ENCODE peak calls at places on chromosomes 3 and 15, in nine cellular contexts. One of them, this sample, is unnamed.

GRCh38 chr3:27387625-27388024 is 18.4 kb upstream of the NEK10 start:
- DNase-seq in mesenchymal stem cell: peak; percentile 18
- DNase-seq in NCI-H2171: no peak
- DNase-seq in stimulated activated CD4-positive, alpha-beta T cell treated with anti-CD3 and anti-CD28 coated beads, TNF-alpha, amount 100 ng/mL, for 4 hours: no peak
- DNase-seq in NCI-H2081 treated with DMSO at 0.1 percent for 48 hours: no peak
- DNase-seq in H4: no peak
- DNase-seq in CD8-positive, alpha-beta T cell: no peak
- DNase-seq in esophagus muscularis mucosa: no peak
- DNase-seq in NCI-H1417: no peak
- DNase-seq in this sample: no peak

GRCh38 chr3:152071924-152072323 is 196.8 kb upstream of the MBNL1 start:
- DNase-seq in mesenchymal stem cell: peak; percentile 54
- DNase-seq in NCI-H2171: no peak
- DNase-seq in stimulated activated CD4-positive, alpha-beta T cell treated with anti-CD3 and anti-CD28 coated beads, TNF-alpha, amount 100 ng/mL, for 4 hours: no peak
- DNase-seq in NCI-H2081 treated with DMSO at 0.1 percent for 48 hours: no peak
- DNase-seq in H4: peak; percentile 64
- DNase-seq in CD8-positive, alpha-beta T cell: no peak
- DNase-seq in esophagus muscularis mucosa: no peak
- DNase-seq in NCI-H1417: peak; percentile 60
- DNase-seq in this sample: no peak

GRCh38 chr3:52453496-52454234 is at the start of gene TNNC1:
- DNase-seq in mesenchymal stem cell: no peak
- DNase-seq in NCI-H2171: no peak
- DNase-seq in stimulated activated CD4-positive, alpha-beta T cell treated with anti-CD3 and anti-CD28 coated beads, TNF-alpha, amount 100 ng/mL, for 4 hours: no peak
- DNase-seq in NCI-H2081 treated with DMSO at 0.1 percent for 48 hours: no peak
- DNase-seq in H4: no peak
- DNase-seq in CD8-positive, alpha-beta T cell: no peak
- DNase-seq in esophagus muscularis mucosa: no peak
- DNase-seq in NCI-H1417: no peak
- DNase-seq in this sample: no peak

GRCh38 chr3:106963446-106963845 is 413.8 kb upstream of the CCDC54 start:
- DNase-seq in mesenchymal stem cell: peak; percentile 64
- DNase-seq in NCI-H2171: no peak
- DNase-seq in stimulated activated CD4-positive, alpha-beta T cell treated with anti-CD3 and anti-CD28 coated beads, TNF-alpha, amount 100 ng/mL, for 4 hours: no peak
- DNase-seq in NCI-H2081 treated with DMSO at 0.1 percent for 48 hours: no peak
- DNase-seq in H4: peak; percentile 81
- DNase-seq in CD8-positive, alpha-beta T cell: no peak
- DNase-seq in esophagus muscularis mucosa: no peak
- DNase-seq in NCI-H1417: no peak
- DNase-seq in this sample: no peak

GRCh38 chr15:94225616-94226015 is 5.7 kb upstream of the MCTP2 start:
- DNase-seq in mesenchymal stem cell: no peak
- DNase-seq in NCI-H2171: no peak
- DNase-seq in stimulated activated CD4-positive, alpha-beta T cell treated with anti-CD3 and anti-CD28 coated beads, TNF-alpha, amount 100 ng/mL, for 4 hours: no peak
- DNase-seq in NCI-H2081 treated with DMSO at 0.1 percent for 48 hours: no peak
- DNase-seq in H4: no peak
- DNase-seq in CD8-positive, alpha-beta T cell: no peak
- DNase-seq in esophagus muscularis mucosa: no peak
- DNase-seq in NCI-H1417: no peak
- DNase-seq in this sample: no peak

GRCh38 chr15:82414536-82415191 is 15.0 kb upstream of the GOLGA6L9 start:
- DNase-seq in mesenchymal stem cell: peak; percentile 25
- DNase-seq in NCI-H2171: no peak
- DNase-seq in stimulated activated CD4-positive, alpha-beta T cell treated with anti-CD3 and anti-CD28 coated beads, TNF-alpha, amount 100 ng/mL, for 4 hours: no peak
- DNase-seq in NCI-H2081 treated with DMSO at 0.1 percent for 48 hours: no peak
- DNase-seq in H4: no peak
- DNase-seq in CD8-positive, alpha-beta T cell: no peak
- DNase-seq in esophagus muscularis mucosa: no peak
- DNase-seq in NCI-H1417: no peak
- DNase-seq in this sample: no peak

GRCh38 chr3:28151608-28152228 is 89.7 kb upstream of the CMC1 start:
- DNase-seq in mesenchymal stem cell: no peak
- DNase-seq in NCI-H2171: no peak
- DNase-seq in stimulated activated CD4-positive, alpha-beta T cell treated with anti-CD3 and anti-CD28 coated beads, TNF-alpha, amount 100 ng/mL, for 4 hours: no peak
- DNase-seq in NCI-H2081 treated with DMSO at 0.1 percent for 48 hours: no peak
- DNase-seq in H4: no peak
- DNase-seq in CD8-positive, alpha-beta T cell: no peak
- DNase-seq in esophagus muscularis mucosa: no peak
- DNase-seq in NCI-H1417: no peak
- DNase-seq in this sample: no peak

GRCh38 chr3:147373301-147373700 is 33.0 kb downstream of the ZIC4 start:
- DNase-seq in mesenchymal stem cell: no peak
- DNase-seq in NCI-H2171: no peak
- DNase-seq in stimulated activated CD4-positive, alpha-beta T cell treated with anti-CD3 and anti-CD28 coated beads, TNF-alpha, amount 100 ng/mL, for 4 hours: no peak
- DNase-seq in NCI-H2081 treated with DMSO at 0.1 percent for 48 hours: no peak
- DNase-seq in H4: no peak
- DNase-seq in CD8-positive, alpha-beta T cell: no peak
- DNase-seq in esophagus muscularis mucosa: peak; percentile 80
- DNase-seq in NCI-H1417: no peak
- DNase-seq in this sample: no peak

GRCh38 chr15:60179786-60180391 is 175.8 kb downstream of the FOXB1 start:
- DNase-seq in mesenchymal stem cell: peak; percentile 49
- DNase-seq in NCI-H2171: no peak
- DNase-seq in stimulated activated CD4-positive, alpha-beta T cell treated with anti-CD3 and anti-CD28 coated beads, TNF-alpha, amount 100 ng/mL, for 4 hours: peak; percentile 4
- DNase-seq in NCI-H2081 treated with DMSO at 0.1 percent for 48 hours: no peak
- DNase-seq in H4: peak; percentile 45
- DNase-seq in CD8-positive, alpha-beta T cell: peak; percentile 34
- DNase-seq in esophagus muscularis mucosa: no peak
- DNase-seq in NCI-H1417: peak; percentile 75
- DNase-seq in this sample: no peak

GRCh38 chr3:10758304-10759037 is 57.6 kb upstream of the SLC6A11 start:
- DNase-seq in mesenchymal stem cell: peak; percentile 53
- DNase-seq in NCI-H2171: no peak
- DNase-seq in stimulated activated CD4-positive, alpha-beta T cell treated with anti-CD3 and anti-CD28 coated beads, TNF-alpha, amount 100 ng/mL, for 4 hours: no peak
- DNase-seq in NCI-H2081 treated with DMSO at 0.1 percent for 48 hours: peak; percentile 66
- DNase-seq in H4: peak; percentile 68
- DNase-seq in CD8-positive, alpha-beta T cell: peak; percentile 31
- DNase-seq in esophagus muscularis mucosa: no peak
- DNase-seq in NCI-H1417: peak; percentile 70
- DNase-seq in this sample: peak; percentile 83

GRCh38 chr3:14391033-14391432 is 11.4 kb upstream of the SLC6A6 start:
- DNase-seq in mesenchymal stem cell: peak; percentile 76
- DNase-seq in NCI-H2171: no peak
- DNase-seq in stimulated activated CD4-positive, alpha-beta T cell treated with anti-CD3 and anti-CD28 coated beads, TNF-alpha, amount 100 ng/mL, for 4 hours: no peak
- DNase-seq in NCI-H2081 treated with DMSO at 0.1 percent for 48 hours: peak; percentile 76
- DNase-seq in H4: no peak
- DNase-seq in CD8-positive, alpha-beta T cell: no peak
- DNase-seq in esophagus muscularis mucosa: no peak
- DNase-seq in NCI-H1417: peak; percentile 76
- DNase-seq in this sample: no peak

GRCh38 chr3:134874737-134875413 is 79.8 kb downstream of the EPHB1 start:
- DNase-seq in mesenchymal stem cell: no peak
- DNase-seq in NCI-H2171: no peak
- DNase-seq in stimulated activated CD4-positive, alpha-beta T cell treated with anti-CD3 and anti-CD28 coated beads, TNF-alpha, amount 100 ng/mL, for 4 hours: no peak
- DNase-seq in NCI-H2081 treated with DMSO at 0.1 percent for 48 hours: no peak
- DNase-seq in H4: no peak
- DNase-seq in CD8-positive, alpha-beta T cell: no peak
- DNase-seq in esophagus muscularis mucosa: no peak
- DNase-seq in NCI-H1417: peak; percentile 51
- DNase-seq in this sample: no peak

GRCh38 chr15:40680151-40680550 is 14.8 kb upstream of the RAD51 start:
- DNase-seq in mesenchymal stem cell: no peak
- DNase-seq in NCI-H2171: no peak
- DNase-seq in stimulated activated CD4-positive, alpha-beta T cell treated with anti-CD3 and anti-CD28 coated beads, TNF-alpha, amount 100 ng/mL, for 4 hours: no peak
- DNase-seq in NCI-H2081 treated with DMSO at 0.1 percent for 48 hours: no peak
- DNase-seq in H4: no peak
- DNase-seq in CD8-positive, alpha-beta T cell: no peak
- DNase-seq in esophagus muscularis mucosa: no peak
- DNase-seq in NCI-H1417: no peak
- DNase-seq in this sample: no peak

GRCh38 chr3:2978977-2979732 is 131.0 kb downstream of the IL5RA start:
- DNase-seq in mesenchymal stem cell: no peak
- DNase-seq in NCI-H2171: no peak
- DNase-seq in stimulated activated CD4-positive, alpha-beta T cell treated with anti-CD3 and anti-CD28 coated beads, TNF-alpha, amount 100 ng/mL, for 4 hours: no peak
- DNase-seq in NCI-H2081 treated with DMSO at 0.1 percent for 48 hours: no peak
- DNase-seq in H4: no peak
- DNase-seq in CD8-positive, alpha-beta T cell: no peak
- DNase-seq in esophagus muscularis mucosa: no peak
- DNase-seq in NCI-H1417: no peak
- DNase-seq in this sample: no peak

GRCh38 chr3:107132674-107133073 is 244.6 kb upstream of the CCDC54 start:
- DNase-seq in mesenchymal stem cell: no peak
- DNase-seq in NCI-H2171: no peak
- DNase-seq in stimulated activated CD4-positive, alpha-beta T cell treated with anti-CD3 and anti-CD28 coated beads, TNF-alpha, amount 100 ng/mL, for 4 hours: no peak
- DNase-seq in NCI-H2081 treated with DMSO at 0.1 percent for 48 hours: no peak
- DNase-seq in H4: no peak
- DNase-seq in CD8-positive, alpha-beta T cell: no peak
- DNase-seq in esophagus muscularis mucosa: no peak
- DNase-seq in NCI-H1417: no peak
- DNase-seq in this sample: no peak

GRCh38 chr15:93152264-93152884 is 63.4 kb upstream of the RGMA start:
- DNase-seq in mesenchymal stem cell: no peak
- DNase-seq in NCI-H2171: no peak
- DNase-seq in stimulated activated CD4-positive, alpha-beta T cell treated with anti-CD3 and anti-CD28 coated beads, TNF-alpha, amount 100 ng/mL, for 4 hours: no peak
- DNase-seq in NCI-H2081 treated with DMSO at 0.1 percent for 48 hours: no peak
- DNase-seq in H4: no peak
- DNase-seq in CD8-positive, alpha-beta T cell: peak; percentile 46
- DNase-seq in esophagus muscularis mucosa: no peak
- DNase-seq in NCI-H1417: no peak
- DNase-seq in this sample: no peak

GRCh38 chr3:114660124-114660523 is 366.3 kb downstream of the TIGIT start:
- DNase-seq in mesenchymal stem cell: no peak
- DNase-seq in NCI-H2171: no peak
- DNase-seq in stimulated activated CD4-positive, alpha-beta T cell treated with anti-CD3 and anti-CD28 coated beads, TNF-alpha, amount 100 ng/mL, for 4 hours: no peak
- DNase-seq in NCI-H2081 treated with DMSO at 0.1 percent for 48 hours: no peak
- DNase-seq in H4: peak; percentile 40
- DNase-seq in CD8-positive, alpha-beta T cell: no peak
- DNase-seq in esophagus muscularis mucosa: no peak
- DNase-seq in NCI-H1417: no peak
- DNase-seq in this sample: no peak

GRCh38 chr3:77039606-77040553 is at the start of gene ROBO2:
- DNase-seq in mesenchymal stem cell: peak; percentile 44
- DNase-seq in NCI-H2171: peak; percentile 43
- DNase-seq in stimulated activated CD4-positive, alpha-beta T cell treated with anti-CD3 and anti-CD28 coated beads, TNF-alpha, amount 100 ng/mL, for 4 hours: no peak
- DNase-seq in NCI-H2081 treated with DMSO at 0.1 percent for 48 hours: no peak
- DNase-seq in H4: peak; percentile 3
- DNase-seq in CD8-positive, alpha-beta T cell: no peak
- DNase-seq in esophagus muscularis mucosa: no peak
- DNase-seq in NCI-H1417: peak; percentile 79
- DNase-seq in this sample: peak; percentile 34

GRCh38 chr3:126446301-126446700 is 29.4 kb downstream of the ZXDC start:
- DNase-seq in mesenchymal stem cell: no peak
- DNase-seq in NCI-H2171: no peak
- DNase-seq in stimulated activated CD4-positive, alpha-beta T cell treated with anti-CD3 and anti-CD28 coated beads, TNF-alpha, amount 100 ng/mL, for 4 hours: no peak
- DNase-seq in NCI-H2081 treated with DMSO at 0.1 percent for 48 hours: no peak
- DNase-seq in H4: no peak
- DNase-seq in CD8-positive, alpha-beta T cell: no peak
- DNase-seq in esophagus muscularis mucosa: no peak
- DNase-seq in NCI-H1417: no peak
- DNase-seq in this sample: no peak

GRCh38 chr15:78234515-78235040 is at the start of gene ACSBG1:
- DNase-seq in mesenchymal stem cell: no peak
- DNase-seq in NCI-H2171: no peak
- DNase-seq in stimulated activated CD4-positive, alpha-beta T cell treated with anti-CD3 and anti-CD28 coated beads, TNF-alpha, amount 100 ng/mL, for 4 hours: no peak
- DNase-seq in NCI-H2081 treated with DMSO at 0.1 percent for 48 hours: no peak
- DNase-seq in H4: no peak
- DNase-seq in CD8-positive, alpha-beta T cell: no peak
- DNase-seq in esophagus muscularis mucosa: no peak
- DNase-seq in NCI-H1417: no peak
- DNase-seq in this sample: peak; percentile 59

GRCh38 chr15:49154359-49154758 is 1.0 kb downstream of the COPS2 start:
- DNase-seq in mesenchymal stem cell: no peak
- DNase-seq in NCI-H2171: no peak
- DNase-seq in stimulated activated CD4-positive, alpha-beta T cell treated with anti-CD3 and anti-CD28 coated beads, TNF-alpha, amount 100 ng/mL, for 4 hours: no peak
- DNase-seq in NCI-H2081 treated with DMSO at 0.1 percent for 48 hours: no peak
- DNase-seq in H4: no peak
- DNase-seq in CD8-positive, alpha-beta T cell: no peak
- DNase-seq in esophagus muscularis mucosa: no peak
- DNase-seq in NCI-H1417: no peak
- DNase-seq in this sample: no peak

GRCh38 chr3:38226273-38226672 is 39.3 kb upstream of the SLC22A13 start:
- DNase-seq in mesenchymal stem cell: no peak
- DNase-seq in NCI-H2171: no peak
- DNase-seq in stimulated activated CD4-positive, alpha-beta T cell treated with anti-CD3 and anti-CD28 coated beads, TNF-alpha, amount 100 ng/mL, for 4 hours: no peak
- DNase-seq in NCI-H2081 treated with DMSO at 0.1 percent for 48 hours: no peak
- DNase-seq in H4: no peak
- DNase-seq in CD8-positive, alpha-beta T cell: no peak
- DNase-seq in esophagus muscularis mucosa: no peak
- DNase-seq in NCI-H1417: no peak
- DNase-seq in this sample: no peak

GRCh38 chr3:156646958-156647357 is 27.4 kb upstream of the TIPARP start:
- DNase-seq in mesenchymal stem cell: no peak
- DNase-seq in NCI-H2171: no peak
- DNase-seq in stimulated activated CD4-positive, alpha-beta T cell treated with anti-CD3 and anti-CD28 coated beads, TNF-alpha, amount 100 ng/mL, for 4 hours: no peak
- DNase-seq in NCI-H2081 treated with DMSO at 0.1 percent for 48 hours: no peak
- DNase-seq in H4: no peak
- DNase-seq in CD8-positive, alpha-beta T cell: no peak
- DNase-seq in esophagus muscularis mucosa: no peak
- DNase-seq in NCI-H1417: no peak
- DNase-seq in this sample: no peak

GRCh38 chr3:21785765-21786453 is 34.9 kb upstream of the ZNF385D start:
- DNase-seq in mesenchymal stem cell: no peak
- DNase-seq in NCI-H2171: no peak
- DNase-seq in stimulated activated CD4-positive, alpha-beta T cell treated with anti-CD3 and anti-CD28 coated beads, TNF-alpha, amount 100 ng/mL, for 4 hours: no peak
- DNase-seq in NCI-H2081 treated with DMSO at 0.1 percent for 48 hours: no peak
- DNase-seq in H4: no peak
- DNase-seq in CD8-positive, alpha-beta T cell: no peak
- DNase-seq in esophagus muscularis mucosa: no peak
- DNase-seq in NCI-H1417: no peak
- DNase-seq in this sample: no peak

GRCh38 chr3:16512435-16513140 is 911 bp downstream of the RFTN1 start:
- DNase-seq in mesenchymal stem cell: no peak
- DNase-seq in NCI-H2171: no peak
- DNase-seq in stimulated activated CD4-positive, alpha-beta T cell treated with anti-CD3 and anti-CD28 coated beads, TNF-alpha, amount 100 ng/mL, for 4 hours: no peak
- DNase-seq in NCI-H2081 treated with DMSO at 0.1 percent for 48 hours: no peak
- DNase-seq in H4: no peak
- DNase-seq in CD8-positive, alpha-beta T cell: peak; percentile 47
- DNase-seq in esophagus muscularis mucosa: no peak
- DNase-seq in NCI-H1417: peak; percentile 7
- DNase-seq in this sample: no peak

GRCh38 chr15:99139276-99139675 is 34.4 kb downstream of the SYNM start:
- DNase-seq in mesenchymal stem cell: no peak
- DNase-seq in NCI-H2171: no peak
- DNase-seq in stimulated activated CD4-positive, alpha-beta T cell treated with anti-CD3 and anti-CD28 coated beads, TNF-alpha, amount 100 ng/mL, for 4 hours: no peak
- DNase-seq in NCI-H2081 treated with DMSO at 0.1 percent for 48 hours: no peak
- DNase-seq in H4: no peak
- DNase-seq in CD8-positive, alpha-beta T cell: no peak
- DNase-seq in esophagus muscularis mucosa: no peak
- DNase-seq in NCI-H1417: no peak
- DNase-seq in this sample: no peak

GRCh38 chr3:197718904-197719303 is 17.8 kb downstream of the RUBCN start:
- DNase-seq in mesenchymal stem cell: peak; percentile 86
- DNase-seq in NCI-H2171: no peak
- DNase-seq in stimulated activated CD4-positive, alpha-beta T cell treated with anti-CD3 and anti-CD28 coated beads, TNF-alpha, amount 100 ng/mL, for 4 hours: no peak
- DNase-seq in NCI-H2081 treated with DMSO at 0.1 percent for 48 hours: no peak
- DNase-seq in H4: peak; percentile 72
- DNase-seq in CD8-positive, alpha-beta T cell: no peak
- DNase-seq in esophagus muscularis mucosa: no peak
- DNase-seq in NCI-H1417: no peak
- DNase-seq in this sample: no peak

GRCh38 chr15:31869640-31870335 is 160.5 kb upstream of the CHRNA7 start:
- DNase-seq in mesenchymal stem cell: no peak
- DNase-seq in NCI-H2171: no peak
- DNase-seq in stimulated activated CD4-positive, alpha-beta T cell treated with anti-CD3 and anti-CD28 coated beads, TNF-alpha, amount 100 ng/mL, for 4 hours: no peak
- DNase-seq in NCI-H2081 treated with DMSO at 0.1 percent for 48 hours: no peak
- DNase-seq in H4: no peak
- DNase-seq in CD8-positive, alpha-beta T cell: no peak
- DNase-seq in esophagus muscularis mucosa: no peak
- DNase-seq in NCI-H1417: peak; percentile 56
- DNase-seq in this sample: peak; percentile 63

GRCh38 chr3:195803309-195803908 is 8.3 kb downstream of the MUC4 start:
- DNase-seq in mesenchymal stem cell: no peak
- DNase-seq in NCI-H2171: no peak
- DNase-seq in stimulated activated CD4-positive, alpha-beta T cell treated with anti-CD3 and anti-CD28 coated beads, TNF-alpha, amount 100 ng/mL, for 4 hours: no peak
- DNase-seq in NCI-H2081 treated with DMSO at 0.1 percent for 48 hours: no peak
- DNase-seq in H4: no peak
- DNase-seq in CD8-positive, alpha-beta T cell: no peak
- DNase-seq in esophagus muscularis mucosa: no peak
- DNase-seq in NCI-H1417: no peak
- DNase-seq in this sample: no peak

GRCh38 chr3:16800361-16800760 is 84.4 kb upstream of the PLCL2 start:
- DNase-seq in mesenchymal stem cell: no peak
- DNase-seq in NCI-H2171: no peak
- DNase-seq in stimulated activated CD4-positive, alpha-beta T cell treated with anti-CD3 and anti-CD28 coated beads, TNF-alpha, amount 100 ng/mL, for 4 hours: no peak
- DNase-seq in NCI-H2081 treated with DMSO at 0.1 percent for 48 hours: no peak
- DNase-seq in H4: no peak
- DNase-seq in CD8-positive, alpha-beta T cell: no peak
- DNase-seq in esophagus muscularis mucosa: no peak
- DNase-seq in NCI-H1417: no peak
- DNase-seq in this sample: no peak

GRCh38 chr15:39850436-39850835 is 67.8 kb upstream of the FSIP1 start:
- DNase-seq in mesenchymal stem cell: no peak
- DNase-seq in NCI-H2171: no peak
- DNase-seq in stimulated activated CD4-positive, alpha-beta T cell treated with anti-CD3 and anti-CD28 coated beads, TNF-alpha, amount 100 ng/mL, for 4 hours: no peak
- DNase-seq in NCI-H2081 treated with DMSO at 0.1 percent for 48 hours: no peak
- DNase-seq in H4: no peak
- DNase-seq in CD8-positive, alpha-beta T cell: no peak
- DNase-seq in esophagus muscularis mucosa: no peak
- DNase-seq in NCI-H1417: no peak
- DNase-seq in this sample: no peak

This sample was measured in putamen.